ENCODE peak calls at places on chromosomes 6 and 20, in six cellular contexts. G is CD4-positive, CD25-positive, alpha-beta regulatory T cell; Z is IMR-90; W is heart left ventricle; N is PC-3; I is AG04450. A is an unnamed sample.

GRCh38 chr20:25294459-25295385 is 46.8 kb downstream of the PYGB start:
- DNase-seq in W (peak), G (peak), I (no peak), N (peak), Z (peak), A (no peak)

GRCh38 chr6:150680510-150680909 is 80.8 kb downstream of the PLEKHG1 start:
- DNase-seq in N (no peak), I (no peak), G (no peak), Z (no peak), W (no peak), A (no peak)

GRCh38 chr6:135722679-135723078 is 128.8 kb upstream of the PDE7B start:
- DNase-seq in W (no peak), N (peak), G (no peak), Z (peak), I (peak), A (peak)

GRCh38 chr20:43292221-43292620 is 102.5 kb upstream of the PTPRT start:
- DNase-seq in W (no peak), Z (no peak), G (no peak), N (no peak), I (no peak), A (no peak)

GRCh38 chr6:79797912-79798311 is 149.4 kb downstream of the ELOVL4 start:
- DNase-seq in I (no peak), N (no peak), G (no peak), Z (no peak), W (no peak), A (no peak)

GRCh38 chr6:169445227-169445626 is 191.6 kb upstream of the THBS2 start:
- DNase-seq in W (no peak), I (no peak), G (no peak), N (no peak), Z (no peak), A (no peak)

GRCh38 chr6:37785002-37785687 is 34.4 kb upstream of the ZFAND3 start:
- DNase-seq in G (no peak), I (no peak), N (no peak), W (no peak), Z (no peak), A (no peak)

GRCh38 chr20:46559001-46559400 is 8.5 kb upstream of the OCSTAMP start:
- DNase-seq in I (no peak), N (no peak), Z (no peak), W (no peak), G (no peak), A (no peak)

GRCh38 chr6:95923518-95923917 is 92.3 kb upstream of the FUT9 start:
- DNase-seq in Z (no peak), N (peak), G (no peak), W (no peak), I (no peak), A (no peak)

GRCh38 chr6:69584913-69585729 is 211.7 kb downstream of the LMBRD1 start:
- DNase-seq in Z (no peak), I (no peak), G (no peak), W (peak), N (no peak), A (no peak)

GRCh38 chr6:907928-908327 is 215.0 kb upstream of the EXOC2 start:
- DNase-seq in I (no peak), G (no peak), W (no peak), Z (no peak), N (no peak), A (no peak)

GRCh38 chr6:36109092-36109491 is 21.2 kb upstream of the MAPK13 start:
- DNase-seq in I (no peak), W (no peak), N (no peak), Z (no peak), G (peak), A (no peak)

GRCh38 chr20:2708665-2709064 is 16.1 kb downstream of the EBF4 start:
- DNase-seq in N (no peak), I (no peak), G (no peak), Z (no peak), W (no peak), A (no peak)

GRCh38 chr6:139187489-139187888 is 52.6 kb downstream of the HECA start:
- DNase-seq in N (no peak), I (no peak), Z (no peak), W (no peak), G (no peak), A (no peak)

GRCh38 chr6:100467144-100468012 is 2.7 kb upstream of the SIM1 start:
- DNase-seq in Z (no peak), G (no peak), N (no peak), W (no peak), I (no peak), A (no peak)

GRCh38 chr6:35687658-35688604 is 784 bp downstream of the FKBP5 start:
- DNase-seq in I (no peak), G (peak), Z (peak), W (peak), N (peak), A (no peak)

GRCh38 chr20:10788877-10789276 is 115.1 kb upstream of the JAG1 start:
- DNase-seq in N (no peak), Z (no peak), W (no peak), I (no peak), G (no peak), A (no peak)

GRCh38 chr6:39091163-39091562 is 23.8 kb downstream of the SAYSD1 start:
- DNase-seq in Z (no peak), I (no peak), N (peak), W (no peak), G (no peak), A (no peak)

GRCh38 chr20:25984933-25985332 is 288.3 kb upstream of the ZNF337 start:
- DNase-seq in G (peak), Z (peak), I (no peak), W (peak), N (no peak), A (no peak)

GRCh38 chr6:162825597-162825996 is 97.8 kb downstream of the PACRG start:
- DNase-seq in I (no peak), N (no peak), G (no peak), W (no peak), Z (no peak), A (no peak)

GRCh38 chr20:62159835-62160234 is 16.3 kb downstream of the SS18L1 start:
- DNase-seq in W (no peak), Z (peak), I (no peak), N (peak), G (no peak), A (peak)

GRCh38 chr20:24627926-24628325 is 158.5 kb downstream of the SYNDIG1 start:
- DNase-seq in N (no peak), W (no peak), I (no peak), Z (no peak), G (no peak), A (no peak)

GRCh38 chr6:43459535-43459934 is 4.2 kb upstream of the DLK2 start:
- DNase-seq in N (no peak), W (no peak), I (no peak), G (no peak), Z (no peak), A (no peak)

GRCh38 chr6:25369043-25369442 is 89.9 kb downstream of the CARMIL1 start:
- DNase-seq in G (no peak), I (no peak), Z (no peak), W (peak), N (no peak), A (no peak)

GRCh38 chr6:49552596-49552995 is 2.1 kb downstream of the C6orf141 start:
- DNase-seq in Z (no peak), N (peak), G (no peak), I (no peak), W (no peak), A (no peak)

GRCh38 chr6:97294451-97294850 is 11.4 kb upstream of the MMS22L start:
- DNase-seq in N (peak), Z (peak), I (peak), G (no peak), W (no peak), A (no peak)

GRCh38 chr6:90584636-90585255 is 2.1 kb downstream of the MAP3K7 start:
- DNase-seq in N (no peak), G (no peak), I (no peak), Z (peak), W (no peak), A (no peak)

DNA sequence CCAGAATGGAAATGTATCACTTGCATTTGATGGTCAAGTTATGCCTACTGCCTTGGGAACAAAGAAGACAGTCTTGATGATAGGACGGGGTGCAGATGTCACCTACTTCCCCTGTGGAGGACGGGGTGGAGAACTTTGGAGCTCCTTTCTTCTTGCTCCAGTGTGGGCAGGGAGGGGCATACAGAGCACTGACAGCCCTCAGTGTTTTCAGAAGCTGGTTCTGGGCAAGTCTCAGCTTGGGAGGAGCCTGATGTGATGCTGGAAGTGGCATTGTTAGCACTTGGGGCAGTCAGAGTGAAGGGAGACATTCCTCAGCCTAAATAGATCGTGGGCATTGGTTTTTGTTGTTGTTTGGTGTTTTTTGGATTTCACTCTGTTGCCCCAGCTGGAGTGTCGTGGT is 59.7 kb downstream of the SYNJ2 start:
- DNase-seq in Z (no peak), N (no peak), G (no peak), I (no peak), W (no peak), A (no peak)
- H3K27ac ChIP-seq in Z (peak), N (peak), G (no peak), I (peak), W (peak), A (peak)

DNA sequence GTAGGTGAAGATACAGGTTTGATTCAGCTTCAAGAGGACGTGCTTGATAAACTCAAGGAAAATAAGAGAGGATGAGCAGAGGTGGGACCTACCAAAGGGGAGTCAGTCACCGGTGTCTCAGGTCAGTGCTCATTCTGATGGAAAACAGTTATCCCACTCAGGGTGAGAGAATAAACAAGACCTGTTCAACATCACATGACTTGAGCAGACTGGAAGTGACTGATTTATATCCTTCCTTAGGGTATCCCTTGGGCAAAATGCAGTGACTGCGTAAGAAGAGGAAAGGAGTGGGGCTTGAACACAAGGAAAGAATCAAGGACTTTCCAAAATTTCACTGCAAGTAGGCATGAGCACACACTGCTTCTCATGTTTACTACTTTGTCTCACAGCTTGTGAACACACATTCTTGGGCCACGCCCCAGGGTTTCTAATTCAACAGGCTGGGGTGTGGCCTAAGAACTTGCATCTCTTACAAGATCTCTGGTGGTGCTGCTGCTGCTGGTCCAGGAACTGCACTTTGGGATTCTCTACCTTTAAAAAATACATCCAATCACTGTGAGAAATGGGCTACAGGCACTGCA is 11.6 kb downstream of the CST3 start:
- DNase-seq in N (peak), G (no peak), I (no peak), Z (no peak), W (no peak), A (peak)
- H3K27ac ChIP-seq in N (no peak), G (no peak), I (no peak), Z (no peak), W (no peak), A (peak)

GRCh38 chr20:32339116-32339515 is 19.0 kb upstream of the ASXL1 start:
- DNase-seq in N (no peak), I (no peak), G (no peak), W (no peak), Z (no peak), A (no peak)
- H3K27ac ChIP-seq in N (no peak), I (no peak), G (no peak), W (no peak), Z (no peak), A (no peak)

GRCh38 chr20:38927902-38928578 is 1.8 kb downstream of the FAM83D start:
- DNase-seq in W (no peak), I (no peak), G (no peak), Z (no peak), N (peak), A (peak)
- H3K27ac ChIP-seq in W (no peak), I (no peak), G (no peak), Z (no peak), N (no peak), A (no peak)

DNA sequence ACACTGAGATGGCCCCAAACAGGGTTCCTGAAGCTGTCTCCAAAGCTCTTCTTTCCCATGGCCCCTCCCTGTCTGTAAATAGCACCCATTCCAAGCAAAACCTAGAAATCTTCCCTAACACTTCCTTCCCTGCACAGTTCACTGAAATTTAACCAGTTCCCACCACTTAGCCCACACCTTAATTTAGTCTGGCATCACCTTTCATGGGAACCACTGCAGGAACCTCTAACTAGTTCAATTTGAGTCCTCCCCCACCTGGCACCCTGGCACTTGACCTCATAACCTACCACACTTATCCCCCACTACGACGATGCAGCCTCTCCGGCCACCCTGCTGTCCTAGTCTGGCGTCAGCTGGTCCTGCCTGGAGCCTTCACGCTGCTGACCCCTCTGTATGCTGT is 278.7 kb downstream of the GMDS start:
- DNase-seq in Z (no peak), W (no peak), N (no peak), G (no peak), I (no peak), A (no peak)
- H3K27ac ChIP-seq in Z (no peak), W (no peak), N (no peak), G (no peak), I (no peak), A (no peak)

GRCh38 chr6:111597687-111598086 is 8.0 kb downstream of the TRAF3IP2 start:
- DNase-seq in I (no peak), G (no peak), W (no peak), N (no peak), Z (no peak), A (no peak)
- H3K27ac ChIP-seq in I (no peak), G (no peak), W (peak), N (no peak), Z (peak), A (peak)

DNA sequence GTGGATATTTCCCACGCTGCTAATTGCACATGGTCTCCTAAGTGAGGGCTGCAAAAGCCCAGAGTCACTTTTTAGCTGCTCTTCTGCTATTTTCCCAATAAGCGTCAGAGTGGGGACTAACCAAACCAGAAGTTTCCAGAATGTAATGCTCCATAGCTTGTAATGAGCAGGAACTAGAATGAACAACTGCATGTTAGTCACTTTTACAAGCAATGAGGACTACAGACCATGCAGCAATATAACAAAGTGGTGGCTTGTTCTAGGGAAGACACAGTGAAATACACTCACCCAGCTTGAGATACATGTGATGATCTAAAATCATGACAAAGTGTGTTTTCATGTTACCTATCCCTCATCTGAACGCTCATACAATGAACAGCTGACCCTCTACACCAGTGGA is 314.1 kb upstream of the SGK1 start:
- DNase-seq in G (no peak), N (no peak), I (no peak), W (no peak), Z (no peak), A (no peak)
- H3K27ac ChIP-seq in G (no peak), N (no peak), I (no peak), W (no peak), Z (no peak), A (no peak)

DNA sequence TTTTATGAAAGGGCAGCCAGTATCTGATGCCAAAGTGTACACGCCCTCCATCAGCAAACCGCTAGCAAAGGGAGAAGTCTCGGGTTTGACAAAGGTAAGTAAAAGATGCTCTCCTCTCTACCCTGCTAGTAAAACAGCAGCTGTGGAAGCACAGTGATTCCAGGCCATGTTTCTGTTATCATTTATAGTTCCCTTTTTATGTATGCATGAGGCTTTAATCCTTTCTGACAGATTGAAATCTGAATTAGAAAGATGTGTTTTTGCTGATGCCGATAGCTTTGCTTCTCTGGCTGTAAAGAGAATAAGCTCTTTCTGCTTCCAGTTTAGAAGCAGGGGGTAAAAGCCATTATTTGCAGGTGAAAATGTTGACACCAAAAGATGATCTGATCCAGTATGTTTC is 392.4 kb upstream of the SOX4 start:
- DNase-seq in N (no peak), I (no peak), G (no peak), Z (no peak), W (no peak), A (no peak)
- H3K27ac ChIP-seq in N (no peak), I (no peak), G (no peak), Z (no peak), W (no peak), A (no peak)